ENCODE peak calls at places on chromosome 9, in eight cellular contexts. N, I, F, J, E, Y, R and U are unnamed samples. For H3K9me3 and H3K4me1, the result is how much of the 10 kb centered on the place peaks cover.

GRCh38 chr9:132804576-132805295 is 73.3 kb downstream of the AK8 start:
- DNase-seq in N (no peak), I (peak), F (no peak), J (no peak), E (no peak), Y (peak), R (no peak), U (no peak)

GRCh38 chr9:135273077-135273476 is 185.6 kb downstream of the OLFM1 start:
- DNase-seq in N (no peak), I (no peak), F (no peak), J (no peak), E (no peak), Y (no peak), R (no peak), U (no peak)

GRCh38 chr9:135077497-135078200 is 9.8 kb upstream of the OLFM1 start:
- DNase-seq in N (peak), I (peak), F (peak), J (no peak), E (no peak), Y (no peak), R (peak), U (no peak)

GRCh38 chr9:114722363-114722695 is 40.3 kb upstream of the TEX48 start:
- DNase-seq in N (no peak), I (no peak), F (no peak), J (no peak), E (no peak), Y (no peak), R (no peak), U (no peak)

GRCh38 chr9:14031015-14031414 is 282.9 kb downstream of the NFIB start:
- DNase-seq in N (no peak), I (peak), F (no peak), J (no peak), E (peak), Y (no peak), R (no peak), U (no peak)

GRCh38 chr9:35686222-35687203 is 3.2 kb downstream of the TPM2 start:
- DNase-seq in N (no peak), I (no peak), F (no peak), J (no peak), E (no peak), Y (no peak), R (no peak), U (no peak)

GRCh38 chr9:131289301-131290038 is at the start of gene PLPP7:
- DNase-seq in N (no peak), I (peak), F (no peak), J (no peak), E (peak), Y (peak), R (no peak), U (no peak)

GRCh38 chr9:16121593-16121992 is 568.8 kb downstream of the CCDC171 start:
- DNase-seq in N (no peak), I (no peak), F (no peak), J (no peak), E (no peak), Y (no peak), R (no peak), U (no peak)

GRCh38 chr9:14690986-14691730 is 2.1 kb downstream of the ZDHHC21 start:
- DNase-seq in N (no peak), I (no peak), F (no peak), J (no peak), E (no peak), Y (no peak), R (no peak), U (no peak)

GRCh38 chr9:97786341-97786740 is 66.7 kb upstream of the FOXE1 start:
- DNase-seq in N (no peak), I (peak), F (no peak), J (no peak), E (no peak), Y (peak), R (peak), U (no peak)

GRCh38 chr9:26470287-26470686 is 422.3 kb downstream of the CAAP1 start:
- DNase-seq in N (no peak), I (no peak), F (no peak), J (no peak), E (no peak), Y (no peak), R (no peak), U (no peak)

GRCh38 chr9:114591206-114591853 is 3.8 kb downstream of the ATP6V1G1 start:
- DNase-seq in N (no peak), I (no peak), F (no peak), J (no peak), E (no peak), Y (no peak), R (no peak), U (no peak)

GRCh38 chr9:138103111-138103823 is 225.7 kb downstream of the CACNA1B start:
- DNase-seq in N (peak), I (peak), F (no peak), J (no peak), E (no peak), Y (peak), R (no peak), U (no peak)
- H3K9me3 ChIP-seq in N (under half), I (under half), F (under half), J (under half), E (under half), Y (under half), R (half or more), U (under half)

DNA sequence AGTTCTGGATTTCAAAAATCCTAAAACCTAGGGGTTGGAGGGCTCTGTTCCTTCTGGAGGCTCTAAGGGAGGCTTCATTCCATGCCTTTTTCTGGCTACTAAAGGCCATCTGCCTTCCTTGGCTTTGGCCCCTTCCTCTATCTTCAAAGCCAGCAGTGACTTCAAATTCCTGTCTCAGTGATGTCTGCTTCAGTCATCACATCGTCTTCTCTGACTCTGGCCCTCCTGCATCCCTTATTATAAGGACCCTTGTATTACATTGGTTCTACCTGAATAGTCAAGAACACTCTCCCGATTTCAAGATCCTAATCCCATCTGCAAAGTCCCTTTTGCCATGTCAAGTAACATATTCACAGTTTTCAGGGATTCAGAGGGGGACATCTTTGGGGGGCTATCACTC is 60.3 kb downstream of the GNA14 start:
- DNase-seq in N (no peak), I (peak), F (no peak), J (no peak), E (no peak), Y (no peak), R (no peak), U (no peak)
- H3K4me1 ChIP-seq in N (under half), I (under half), F (under half), J (under half), E (under half), Y (under half), R (under half), U (under half)

GRCh38 chr9:4803670-4804530 is 11.2 kb downstream of the RCL1 start:
- DNase-seq in N (no peak), I (no peak), F (no peak), J (no peak), E (no peak), Y (no peak), R (no peak), U (no peak)
- H3K9me3 ChIP-seq in N (under half), I (under half), F (under half), J (under half), E (under half), Y (under half), R (under half), U (under half)

DNA sequence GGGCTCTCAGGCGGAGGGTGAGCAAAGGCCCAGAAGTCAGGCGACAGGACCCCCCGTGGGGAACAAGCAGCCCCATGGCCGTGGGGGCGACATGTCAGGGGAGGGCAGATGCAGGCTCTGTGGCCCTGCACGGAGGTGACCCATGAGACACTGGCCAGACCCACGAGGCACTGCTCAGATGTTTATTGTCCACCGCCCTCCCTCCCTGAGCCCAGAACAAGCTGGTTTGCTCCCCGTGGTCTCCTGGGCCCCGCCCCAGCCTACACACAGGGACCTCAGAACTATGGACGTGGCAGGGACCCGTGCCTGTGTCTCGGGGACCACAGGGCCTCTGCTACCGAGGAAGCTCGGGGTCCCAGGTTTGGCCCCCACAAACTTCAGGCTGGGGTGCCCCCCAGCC is 1.9 kb downstream of the FUT7 start:
- DNase-seq in N (no peak), I (no peak), F (no peak), J (no peak), E (no peak), Y (no peak), R (no peak), U (no peak)
- H3K4me1 ChIP-seq in N (half or more), I (under half), F (under half), J (under half), E (half or more), Y (under half), R (under half), U (half or more)

GRCh38 chr9:23962101-23962500 is 136.1 kb upstream of the ELAVL2 start:
- DNase-seq in N (no peak), I (peak), F (no peak), J (peak), E (no peak), Y (no peak), R (peak), U (no peak)
- H3K9me3 ChIP-seq in N (under half), I (under half), F (under half), J (under half), E (under half), Y (under half), R (under half), U (under half)